ENCODE peak calls at places on chromosomes 12 and 14, in seven cellular contexts. I, Y, A, R, O, P and Q are unnamed samples.

GRCh38 chr12:126337556-126337955 is 1272.3 kb downstream of the AACS start:
- DNase-seq in I (no peak), Y (no peak), A (peak; percentile 3), R (no peak), O (no peak), P (no peak), Q (no peak)

GRCh38 chr12:6183689-6184441 is 16.3 kb upstream of the CD9 start:
- DNase-seq in I (no peak), Y (no peak), A (peak; percentile 78), R (peak; percentile 55), O (peak; percentile 57), P (no peak), Q (no peak)

GRCh38 chr12:127194176-127194575 is 1072.8 kb upstream of the TMEM132C start:
- DNase-seq in I (no peak), Y (no peak), A (no peak), R (no peak), O (no peak), P (no peak), Q (no peak)

GRCh38 chr12:56084958-56085543 is 5.1 kb downstream of the ERBB3 start:
- DNase-seq in I (no peak), Y (no peak), A (peak; percentile 14), R (peak; percentile 50), O (no peak), P (no peak), Q (no peak)

GRCh38 chr14:35221462-35221861 is 70.7 kb upstream of the PSMA6 start:
- DNase-seq in I (no peak), Y (no peak), A (no peak), R (no peak), O (no peak), P (no peak), Q (no peak)

GRCh38 chr12:25272937-25273526 is 22.3 kb upstream of the KRAS start:
- DNase-seq in I (no peak), Y (no peak), A (no peak), R (no peak), O (no peak), P (no peak), Q (no peak)

GRCh38 chr12:12474471-12474928 is 88.2 kb downstream of the DUSP16 start:
- DNase-seq in I (no peak), Y (no peak), A (no peak), R (no peak), O (no peak), P (no peak), Q (no peak)

GRCh38 chr14:81326451-81326850 is 73.7 kb downstream of the STON2 start:
- DNase-seq in I (no peak), Y (no peak), A (no peak), R (no peak), O (no peak), P (no peak), Q (no peak)

GRCh38 chr12:67593041-67593870 is 55.3 kb upstream of the DYRK2 start:
- DNase-seq in I (no peak), Y (no peak), A (peak; percentile 2), R (no peak), O (peak; percentile 25), P (no peak), Q (no peak)

GRCh38 chr12:132166093-132166492 is 21.8 kb downstream of the NOC4L start:
- DNase-seq in I (no peak), Y (no peak), A (no peak), R (no peak), O (no peak), P (no peak), Q (no peak)

GRCh38 chr12:11162494-11162893 is 8.5 kb upstream of the SMIM10L1 start:
- DNase-seq in I (no peak), Y (no peak), A (no peak), R (no peak), O (no peak), P (no peak), Q (no peak)

GRCh38 chr12:24595652-24596235 is 353.2 kb downstream of the BCAT1 start:
- DNase-seq in I (no peak), Y (no peak), A (peak; percentile 15), R (no peak), O (peak; percentile 24), P (no peak), Q (no peak)

GRCh38 chr14:63438065-63438757 is 105.0 kb downstream of the PPP2R5E start:
- DNase-seq in I (peak; percentile 74), Y (no peak), A (peak; percentile 98), R (no peak), O (peak; percentile 81), P (peak; percentile 6), Q (no peak)

GRCh38 chr14:74922752-74923401 is at the start of gene RPS6KL1:
- DNase-seq in I (peak; percentile 70), Y (peak; percentile 76), A (peak; percentile 76), R (peak; percentile 99), O (peak; percentile 84), P (peak; percentile 29), Q (peak; percentile 52)

GRCh38 chr14:102749833-102750775 is 27.1 kb upstream of the TRAF3 start:
- DNase-seq in I (no peak), Y (no peak), A (no peak), R (peak; percentile 26), O (no peak), P (no peak), Q (no peak)

GRCh38 chr12:46517579-46517962 is 145.0 kb upstream of the SLC38A2 start:
- DNase-seq in I (no peak), Y (no peak), A (no peak), R (no peak), O (no peak), P (no peak), Q (no peak)

GRCh38 chr12:57632369-57632897 is 568 bp downstream of the B4GALNT1 start:
- DNase-seq in I (no peak), Y (no peak), A (no peak), R (peak; percentile 63), O (peak; percentile 32), P (no peak), Q (no peak)

GRCh38 chr12:54156578-54156977 is 32.2 kb downstream of the SMUG1 start:
- DNase-seq in I (no peak), Y (no peak), A (no peak), R (peak; percentile 21), O (no peak), P (no peak), Q (no peak)

GRCh38 chr12:47820631-47821345 is 1.1 kb upstream of the HDAC7 start:
- DNase-seq in I (peak; percentile 96), Y (no peak), A (peak; percentile 98), R (peak; percentile 100), O (peak; percentile 98), P (no peak), Q (peak; percentile 81)

GRCh38 chr14:73753887-73754880 is 40.0 kb upstream of the PNMA1 start:
- DNase-seq in I (no peak), Y (no peak), A (peak; percentile 38), R (peak; percentile 92), O (peak; percentile 89), P (no peak), Q (no peak)

DNA sequence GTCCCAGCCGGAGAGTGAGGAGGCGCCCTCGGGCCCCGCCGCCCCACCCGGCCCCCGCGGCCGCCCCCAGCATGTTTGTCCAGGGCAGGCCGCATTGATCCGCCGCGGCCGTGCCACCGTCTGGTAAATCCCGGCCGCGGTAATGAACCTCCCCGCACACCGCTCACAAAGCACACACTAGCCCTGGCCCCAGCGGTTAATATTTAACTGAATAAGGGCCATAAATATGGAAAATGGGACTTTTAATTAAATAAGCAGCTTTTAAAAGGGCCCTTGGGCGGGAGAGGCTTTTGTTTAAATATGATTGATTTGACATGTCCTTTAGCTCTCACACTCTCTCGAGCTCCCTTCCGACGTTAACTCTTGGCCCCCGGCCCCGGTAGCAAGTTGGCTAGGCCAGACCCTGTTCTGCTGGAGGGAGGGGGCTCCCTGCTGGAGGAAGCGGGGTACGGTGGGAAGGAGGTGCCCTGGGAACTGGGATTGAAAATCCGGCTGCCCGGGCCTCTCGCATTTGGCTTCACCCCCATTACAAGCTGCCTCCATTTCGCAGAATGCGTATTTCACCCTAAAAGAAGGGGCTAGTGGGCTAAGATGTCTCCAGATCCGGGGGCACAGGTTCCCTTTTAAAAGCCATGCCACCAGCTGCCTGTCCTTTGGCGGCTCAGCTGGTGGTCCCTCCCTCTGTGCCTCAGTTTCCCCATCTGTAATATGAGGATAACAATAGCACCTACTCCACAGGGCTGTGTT is 199.8 kb downstream of the RBM19 start:
- DNase-seq in I (no peak), Y (no peak), A (no peak), R (no peak), O (no peak), P (no peak), Q (no peak)
- H3K27ac ChIP-seq in I (no peak overlapping the region), Y (no peak overlapping the region), A (no peak overlapping the region), R (no peak overlapping the region), O (no peak overlapping the region), P (no peak overlapping the region), Q (no peak overlapping the region)

DNA sequence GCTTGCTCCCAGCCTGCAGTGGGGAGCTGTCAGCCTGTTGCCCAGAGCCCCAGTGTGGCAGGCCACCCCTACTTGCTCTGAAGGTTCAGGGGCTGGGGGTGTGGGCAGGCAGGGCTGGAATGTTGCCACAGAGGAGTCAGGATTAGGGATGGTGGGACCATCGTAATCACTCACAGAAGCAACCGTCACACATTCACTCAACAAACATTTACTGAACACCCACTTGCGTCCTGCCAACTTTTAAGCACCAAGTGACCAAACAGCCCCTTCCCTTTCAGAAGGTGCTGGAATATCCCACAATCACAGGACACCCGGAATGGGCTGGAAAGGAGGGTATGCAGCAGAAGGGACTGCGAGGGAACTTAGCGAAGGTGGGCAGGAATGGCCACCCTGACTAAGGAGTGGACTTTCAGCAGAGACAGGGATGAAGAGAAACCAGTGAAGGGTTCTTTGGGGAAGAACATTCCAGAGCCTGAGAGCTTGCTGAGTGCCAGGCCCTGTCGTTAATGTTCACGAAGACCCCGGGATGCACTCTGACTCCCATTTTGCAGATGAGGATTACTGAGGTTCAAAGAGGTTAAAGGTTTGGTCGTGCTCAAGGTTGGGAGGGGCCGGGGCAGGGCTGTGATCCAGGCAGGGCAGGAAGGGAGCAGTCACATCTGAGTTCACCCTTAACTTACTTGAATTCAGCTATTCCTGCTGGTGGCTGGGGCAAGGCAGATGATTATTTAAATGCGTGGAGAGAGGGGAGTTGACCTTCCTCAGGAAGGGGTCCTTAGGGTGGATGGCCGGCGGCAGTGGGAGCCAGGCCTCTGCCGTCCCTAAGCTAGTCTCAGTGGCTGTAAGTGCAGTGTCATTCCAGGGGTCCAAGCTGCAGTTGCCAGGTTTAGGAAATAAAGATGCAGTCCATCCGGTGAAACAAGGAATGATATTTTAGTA is 2.3 kb upstream of the ZBTB42 start:
- DNase-seq in I (no peak), Y (no peak), A (no peak), R (peak; percentile 89), O (no peak), P (no peak), Q (no peak)
- H3K27me3 ChIP-seq in I (no peaks in the 10 kb centered on the region), Y (peaks cover 21% of the 10 kb centered on the region), A (no peaks in the 10 kb centered on the region), R (peaks cover 2% of the 10 kb centered on the region), O (no peaks in the 10 kb centered on the region), P (no peaks in the 10 kb centered on the region), Q (no peaks in the 10 kb centered on the region)

GRCh38 chr12:72832024-72832423 is 559.9 kb downstream of the TRHDE start:
- DNase-seq in I (no peak), Y (no peak), A (no peak), R (no peak), O (no peak), P (no peak), Q (peak; percentile 23)

GRCh38 chr12:72829838-72830237 is 557.7 kb downstream of the TRHDE start:
- DNase-seq in I (no peak), Y (no peak), A (no peak), R (peak; percentile 14), O (no peak), P (no peak), Q (no peak)

GRCh38 chr12:72828662-72829324 is 556.6 kb downstream of the TRHDE start:
- DNase-seq in I (no peak), Y (no peak), A (no peak), R (no peak), O (no peak), P (no peak), Q (no peak)
- H3K27ac ChIP-seq in I (no peak overlapping the region), Y (no peak overlapping the region), A (no peak overlapping the region), R (no peak overlapping the region), O (no peak overlapping the region), P (no peak overlapping the region), Q (no peak overlapping the region)

GRCh38 chr12:131033886-131034482 is 80.3 kb downstream of the ADGRD1 start:
- DNase-seq in I (no peak), Y (no peak), A (no peak), R (peak; percentile 31), O (no peak), P (no peak), Q (no peak)
- H3K27me3 ChIP-seq in I (no peaks in the 10 kb centered on the region), Y (no peaks in the 10 kb centered on the region), A (no peaks in the 10 kb centered on the region), R (no peaks in the 10 kb centered on the region), O (no peaks in the 10 kb centered on the region), P (no peaks in the 10 kb centered on the region), Q (no peaks in the 10 kb centered on the region)